ENCODE peak calls at places on chromosomes 2 and 18, in eight cellular contexts. R is hepatocyte, J is endodermal cell, S is GM12865, H is sigmoid colon, K is tibial artery, N is aorta, O is OCI-LY7. X is an unnamed sample.

GRCh38 chr18:6781179-6781714 is 51.7 kb downstream of the ARHGAP28 start:
- DNase-seq in K (no peak), H (no peak), S (no peak), N (no peak), O (no peak), R (peak), J (peak), X (no peak)

GRCh38 chr18:11750581-11751304 is 61.7 kb downstream of the GNAL start:
- DNase-seq in R (no peak), O (no peak), N (no peak), S (no peak), H (no peak), K (no peak), J (no peak), X (no peak)

GRCh38 chr2:129320288-129320687 is 659.2 kb upstream of the RAB6C start:
- DNase-seq in J (no peak), R (no peak), S (no peak), N (no peak), H (no peak), K (no peak), O (no peak), X (no peak)

GRCh38 chr2:117674172-117674571 is 140.3 kb upstream of the DDX18 start:
- DNase-seq in K (no peak), J (no peak), N (no peak), S (no peak), O (no peak), H (no peak), R (no peak), X (no peak)

GRCh38 chr2:238026953-238027505 is 33.8 kb upstream of the SCLY start:
- DNase-seq in R (no peak), H (no peak), K (no peak), O (no peak), N (no peak), J (no peak), S (no peak), X (no peak)

GRCh38 chr18:304887-305529 is 37.2 kb upstream of the THOC1 start:
- DNase-seq in J (peak), N (no peak), R (no peak), H (no peak), K (no peak), O (no peak), S (no peak), X (no peak)

GRCh38 chr18:40048886-40049650 is 1906.0 kb upstream of the PIK3C3 start:
- DNase-seq in N (no peak), R (no peak), J (no peak), O (no peak), H (no peak), S (no peak), K (no peak), X (no peak)

GRCh38 chr2:213172641-213173040 is 21.2 kb upstream of the IKZF2 start:
- DNase-seq in S (no peak), O (no peak), H (no peak), K (no peak), J (no peak), R (no peak), N (no peak), X (no peak)

GRCh38 chr2:233247744-233248143 is 3.7 kb upstream of the ATG16L1 start:
- DNase-seq in S (peak), O (no peak), H (no peak), J (no peak), N (no peak), K (no peak), R (peak), X (no peak)

GRCh38 chr2:29225814-29226213 is 110.6 kb downstream of the CLIP4 start:
- DNase-seq in J (no peak), K (no peak), R (no peak), N (no peak), O (no peak), H (peak), S (no peak), X (no peak)

GRCh38 chr18:6406910-6407470 is 7.7 kb downstream of the L3MBTL4 start:
- DNase-seq in N (no peak), O (no peak), K (no peak), H (no peak), J (no peak), R (no peak), S (no peak), X (no peak)

GRCh38 chr18:13433685-13434084 is 215.1 kb downstream of the LDLRAD4 start:
- DNase-seq in N (no peak), O (no peak), H (no peak), R (no peak), K (no peak), J (no peak), S (no peak), X (no peak)

GRCh38 chr2:167411367-167411766 is 523.1 kb downstream of the XIRP2 start:
- DNase-seq in R (no peak), H (no peak), K (no peak), S (no peak), O (no peak), N (no peak), J (no peak), X (no peak)

GRCh38 chr18:27004056-27004829 is 138.7 kb upstream of the AQP4 start:
- DNase-seq in N (no peak), H (no peak), K (no peak), R (no peak), J (no peak), S (peak), O (peak), X (no peak)

GRCh38 chr2:217887841-217888665 is 114.7 kb downstream of the TNS1 start:
- DNase-seq in R (no peak), H (no peak), N (peak), J (no peak), S (no peak), O (no peak), K (peak), X (no peak)

GRCh38 chr18:49597152-49597551 is 35.3 kb downstream of the LIPG start:
- DNase-seq in H (no peak), S (no peak), R (no peak), O (no peak), K (no peak), J (peak), N (no peak), X (no peak)

GRCh38 chr2:195613922-195614321 is 43.1 kb upstream of the SLC39A10 start:
- DNase-seq in H (no peak), S (no peak), R (peak), O (no peak), N (no peak), K (no peak), J (no peak), X (no peak)

GRCh38 chr2:158656492-158657190 is 138.5 kb upstream of the DAPL1 start:
- DNase-seq in J (no peak), O (no peak), R (no peak), K (no peak), S (no peak), N (no peak), H (no peak), X (no peak)

GRCh38 chr2:12930382-12930781 is 213.6 kb downstream of the TRIB2 start:
- DNase-seq in N (no peak), H (no peak), K (no peak), S (no peak), J (no peak), R (no peak), O (no peak), X (no peak)

GRCh38 chr2:72109291-72109690 is 38.4 kb downstream of the CYP26B1 start:
- DNase-seq in O (no peak), J (peak), K (no peak), N (no peak), S (no peak), R (no peak), H (peak), X (no peak)

GRCh38 chr18:36314098-36314497 is 16.6 kb downstream of the FHOD3 start:
- DNase-seq in J (peak), O (no peak), K (peak), R (no peak), N (no peak), H (no peak), S (peak), X (no peak)

GRCh38 chr2:152166633-152167032 is 8.9 kb downstream of the STAM2 start:
- DNase-seq in R (no peak), K (no peak), S (peak), N (no peak), J (no peak), O (no peak), H (no peak), X (no peak)

GRCh38 chr18:26002375-26002774 is 88.0 kb downstream of the SS18 start:
- DNase-seq in J (no peak), N (no peak), K (no peak), O (no peak), R (no peak), S (peak), H (no peak), X (no peak)

GRCh38 chr2:160253440-160254296 is 53.6 kb upstream of the ITGB6 start:
- DNase-seq in O (no peak), N (no peak), R (peak), K (no peak), H (no peak), S (no peak), J (no peak), X (no peak)

GRCh38 chr2:62149708-62150107 is 46.2 kb upstream of the B3GNT2 start:
- DNase-seq in S (peak), H (no peak), J (no peak), N (no peak), R (peak), K (no peak), O (no peak), X (no peak)

GRCh38 chr2:121220995-121221394 is 64.0 kb downstream of the TFCP2L1 start:
- DNase-seq in H (no peak), J (no peak), S (no peak), K (no peak), R (no peak), N (no peak), O (no peak), X (no peak)

GRCh38 chr2:192197387-192197786 is 2.7 kb upstream of the TMEFF2 start:
- DNase-seq in N (no peak), J (no peak), K (no peak), O (no peak), H (no peak), S (no peak), R (no peak), X (no peak)

GRCh38 chr2:23505218-23505983 is 120.4 kb downstream of the KLHL29 start:
- DNase-seq in K (no peak), S (no peak), J (no peak), H (no peak), O (no peak), R (no peak), N (no peak), X (no peak)

GRCh38 chr2:229133155-229133772 is 137.8 kb downstream of the PID1 start:
- DNase-seq in J (no peak), K (no peak), H (no peak), S (peak), R (peak), O (peak), N (no peak), X (peak)

GRCh38 chr18:33440011-33440383 is 524 bp downstream of the CCDC178 start:
- DNase-seq in H (peak), J (peak), N (peak), O (peak), S (peak), R (peak), K (peak), X (peak)
- H3K4me3 ChIP-seq in H (peak), J (peak), N (peak), O (no peak), S (no peak), R (peak), K (peak), X (no peak)

GRCh38 chr18:8730080-8730827 is 24.9 kb downstream of the MTCL1 start:
- DNase-seq in N (peak), K (no peak), O (no peak), S (no peak), R (peak), J (no peak), H (peak), X (no peak)
- H3K4me3 ChIP-seq in N (no peak), K (no peak), O (no peak), S (no peak), R (no peak), J (no peak), H (no peak), X (no peak)

GRCh38 chr2:67798536-67799160 is 264.2 kb downstream of the C1D start:
- DNase-seq in K (no peak), N (no peak), O (no peak), H (no peak), S (no peak), J (no peak), R (no peak), X (no peak)

GRCh38 chr2:67797801-67798535 is 264.8 kb downstream of the C1D start:
- DNase-seq in K (no peak), N (no peak), S (no peak), J (no peak), H (no peak), O (no peak), R (peak), X (no peak)

GRCh38 chr2:67799889-67800288 is 262.9 kb downstream of the C1D start:
- DNase-seq in S (no peak), N (no peak), H (no peak), O (no peak), J (no peak), K (no peak), R (no peak), X (no peak)

GRCh38 chr2:67802824-67803223 is 260.0 kb downstream of the C1D start:
- DNase-seq in R (no peak), N (no peak), S (no peak), H (no peak), O (no peak), K (no peak), J (no peak), X (no peak)

GRCh38 chr2:67802296-67802695 is 260.5 kb downstream of the C1D start:
- DNase-seq in S (no peak), J (no peak), K (no peak), H (no peak), R (no peak), N (no peak), O (no peak), X (no peak)
- H3K4me3 ChIP-seq in S (no peak), J (no peak), K (no peak), H (no peak), R (no peak), N (no peak), O (no peak), X (no peak)

GRCh38 chr2:136764397-136765255 is 719 bp upstream of the THSD7B start:
- DNase-seq in H (no peak), N (peak), O (no peak), S (no peak), J (peak), K (no peak), R (peak), X (peak)
- H3K4me3 ChIP-seq in H (peak), N (peak), O (no peak), S (peak), J (peak), K (peak), R (peak), X (no peak)

DNA sequence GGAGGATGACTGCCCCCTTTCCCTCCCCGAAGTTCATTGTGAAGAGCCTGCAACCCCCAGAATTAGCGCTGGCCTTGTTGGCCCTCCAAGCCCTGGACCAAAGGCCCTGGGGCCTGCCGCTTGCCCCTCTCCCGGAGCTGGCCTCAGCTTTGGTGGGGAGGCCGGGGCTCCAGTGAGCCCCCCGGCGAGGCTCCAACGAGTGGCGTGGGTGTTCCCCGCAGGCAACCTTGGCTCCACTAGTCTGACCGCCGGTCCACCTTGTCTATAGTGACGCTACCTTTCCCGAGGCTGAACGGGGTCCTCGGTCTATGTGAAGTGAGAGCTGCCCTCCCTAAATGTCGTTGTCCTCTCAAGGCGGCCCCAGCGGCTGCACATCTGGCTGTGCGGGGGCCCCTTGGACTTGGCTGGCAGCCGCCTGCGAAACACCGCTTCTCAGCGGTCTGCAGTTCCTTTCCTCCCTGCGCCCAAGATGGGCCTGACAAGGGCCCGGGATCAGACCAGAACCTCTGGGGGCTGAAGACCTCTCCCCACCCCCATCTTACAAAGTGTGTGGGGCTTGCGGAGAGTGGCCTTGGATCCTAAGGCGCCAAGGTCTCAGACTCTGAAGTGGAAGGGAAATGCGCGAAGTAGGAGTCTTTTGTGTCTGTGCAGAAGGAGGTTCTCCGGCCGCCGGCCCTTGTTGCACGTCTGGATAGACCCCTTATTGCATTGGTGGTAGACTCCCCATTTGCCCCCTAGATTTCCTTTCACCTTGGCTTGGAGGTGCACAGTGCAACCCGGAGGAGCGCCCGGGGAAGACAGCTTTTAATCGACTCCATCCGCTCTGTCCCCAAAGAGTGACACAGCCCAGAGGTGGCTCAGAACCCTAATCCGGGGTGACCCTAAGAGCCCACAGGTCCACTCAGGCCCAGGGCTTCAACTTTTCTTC is 3.9 kb upstream of the HOXD10 start:
- DNase-seq in K (no peak), H (no peak), R (no peak), N (no peak), J (peak), O (no peak), S (no peak), X (no peak)
- H3K4me3 ChIP-seq in K (no peak), H (no peak), R (no peak), N (no peak), J (no peak), O (no peak), S (no peak), X (no peak)

GRCh38 chr2:143819190-143819735 is 690.0 kb downstream of the ARHGAP15 start:
- DNase-seq in J (no peak), O (peak), N (no peak), K (no peak), H (peak), S (no peak), R (no peak), X (no peak)
- H3K4me3 ChIP-seq in J (no peak), O (no peak), N (no peak), K (no peak), H (no peak), S (no peak), R (no peak), X (no peak)

X was measured in Jurkat, Clone E6-1.